ENCODE peak calls at places on chromosomes 1 and 21, in ten cellular contexts. B is activated T-cell treated with anti-CD3 and anti-CD28 coated beads for 1 hour, D is T-helper 9 cell, K is right cardiac atrium, O is ACHN, F is small intestine, G is WTC11, M is neural crest cell, J is DMS79, I is stomach. L is an unnamed sample.
A peak's percentile ranks its signal among the peaks of the same experiment; 100 is the strongest.

GRCh38 chr21:46559291-46559983 is 45.4 kb downstream of the S100B start:
- DNase-seq in F (peak; percentile 9), J (no peak), G (no peak), B (peak; percentile 43), O (no peak), I (peak; percentile 25), M (no peak), D (peak; percentile 32), K (no peak), L (no peak)

GRCh38 chr1:59766463-59766862 is 48.3 kb upstream of the HOOK1 start:
- DNase-seq in K (no peak), O (no peak), M (no peak), D (no peak), F (no peak), B (no peak), J (no peak), I (no peak), G (no peak), L (no peak)

GRCh38 chr1:116510361-116510760 is 60.5 kb downstream of the CD58 start:
- DNase-seq in I (no peak), O (no peak), B (no peak), K (no peak), J (no peak), D (no peak), G (no peak), F (no peak), M (no peak), L (no peak)

GRCh38 chr1:101235696-101236545 is 898 bp upstream of the S1PR1 start:
- DNase-seq in D (peak; percentile 54), O (peak; percentile 37), K (peak; percentile 56), M (peak; percentile 31), B (peak; percentile 42), I (peak; percentile 35), G (peak; percentile 44), F (no peak), J (no peak), L (no peak)

GRCh38 chr1:34808051-34808810 is 15.4 kb downstream of the GJA4 start:
- DNase-seq in O (no peak), K (no peak), I (no peak), M (no peak), B (no peak), D (no peak), J (no peak), G (no peak), F (no peak), L (no peak)

GRCh38 chr1:9732123-9732971 is 80.8 kb downstream of the PIK3CD start:
- DNase-seq in D (no peak), O (no peak), B (no peak), I (no peak), K (no peak), F (no peak), G (no peak), J (no peak), M (no peak), L (no peak)

GRCh38 chr1:201090536-201090935 is 21.7 kb downstream of the CACNA1S start:
- DNase-seq in B (no peak), J (no peak), K (no peak), D (no peak), M (no peak), O (no peak), F (no peak), G (no peak), I (no peak), L (no peak)

GRCh38 chr1:1234180-1234808 is 2.3 kb downstream of the B3GALT6 start:
- DNase-seq in F (no peak), I (no peak), K (no peak), J (no peak), B (no peak), M (no peak), O (no peak), G (no peak), D (no peak), L (no peak)

GRCh38 chr1:114716304-114717158 is at the start of gene NRAS:
- DNase-seq in O (peak; percentile 91), M (peak; percentile 94), I (peak; percentile 95), D (peak; percentile 96), F (peak; percentile 93), G (peak; percentile 93), J (peak; percentile 72), K (peak; percentile 96), B (peak; percentile 95), L (peak; percentile 82)

GRCh38 chr1:17852383-17852782 is 97.2 kb downstream of the ACTL8 start:
- DNase-seq in O (no peak), B (no peak), F (no peak), K (no peak), M (no peak), D (no peak), I (no peak), J (peak; percentile 96), G (no peak), L (no peak)

GRCh38 chr1:24283326-24284155 is 35.6 kb upstream of the GRHL3 start:
- DNase-seq in I (no peak), G (no peak), J (no peak), F (peak; percentile 31), D (no peak), M (no peak), K (no peak), B (no peak), O (peak; percentile 61), L (no peak)

GRCh38 chr1:181369416-181369815 is 113.9 kb upstream of the CACNA1E start:
- DNase-seq in I (no peak), K (no peak), O (no peak), D (no peak), J (no peak), G (no peak), F (no peak), M (no peak), B (no peak), L (no peak)

GRCh38 chr1:92168657-92169056 is 49.1 kb upstream of the C1orf146 start:
- DNase-seq in J (no peak), D (no peak), O (no peak), G (no peak), M (no peak), F (no peak), I (no peak), B (no peak), K (no peak), L (no peak)

GRCh38 chr1:1540015-1540816 is at the start of gene TMEM240:
- DNase-seq in F (peak; percentile 20), G (peak; percentile 88), K (peak; percentile 87), O (peak; percentile 61), D (peak; percentile 38), M (peak; percentile 66), B (peak; percentile 40), J (peak; percentile 25), I (peak; percentile 61), L (peak; percentile 20)

GRCh38 chr1:44802306-44803061 is 2.3 kb downstream of the PLK3 start:
- DNase-seq in F (no peak), J (no peak), I (no peak), O (no peak), D (no peak), B (no peak), K (peak; percentile 33), G (no peak), M (peak; percentile 49), L (no peak)

GRCh38 chr21:29300547-29301138 is 1.9 kb downstream of the BACH1 start:
- DNase-seq in K (no peak), I (no peak), F (no peak), B (no peak), D (no peak), G (no peak), J (no peak), O (no peak), M (no peak), L (no peak)

GRCh38 chr1:108561731-108562326 is 1.9 kb downstream of the EEIG2 start:
- DNase-seq in M (peak; percentile 18), K (peak; percentile 54), O (peak; percentile 74), J (no peak), I (peak; percentile 74), B (peak; percentile 73), D (peak; percentile 75), F (peak; percentile 89), G (peak; percentile 85), L (no peak)

GRCh38 chr1:63498106-63498505 is 24.9 kb downstream of the ITGB3BP start:
- DNase-seq in O (no peak), M (no peak), K (no peak), G (no peak), F (no peak), B (no peak), I (no peak), J (no peak), D (no peak), L (no peak)

GRCh38 chr21:44949161-44950015 is 9.6 kb downstream of the SLX9 start:
- DNase-seq in B (peak; percentile 86), J (peak; percentile 34), O (peak; percentile 59), G (peak; percentile 97), M (peak; percentile 84), D (peak; percentile 88), F (peak; percentile 76), K (peak; percentile 89), I (peak; percentile 91), L (no peak)

GRCh38 chr1:2194319-2194897 is at the start of gene FAAP20:
- DNase-seq in B (peak; percentile 64), G (peak; percentile 60), O (peak; percentile 57), M (peak; percentile 65), I (peak; percentile 76), F (peak; percentile 61), K (no peak), J (peak; percentile 49), D (peak; percentile 66), L (no peak)

GRCh38 chr1:163120372-163120771 is 51.2 kb downstream of the RGS4 start:
- DNase-seq in G (no peak), M (no peak), I (no peak), K (no peak), J (no peak), F (no peak), O (no peak), D (no peak), B (no peak), L (no peak)

GRCh38 chr1:93595749-93596148 is 85.9 kb downstream of the BCAR3 start:
- DNase-seq in J (no peak), K (no peak), B (no peak), G (no peak), M (no peak), I (no peak), O (no peak), D (no peak), F (no peak), L (no peak)

GRCh38 chr1:64038119-64038518 is 165.3 kb upstream of the UBE2U start:
- DNase-seq in G (no peak), M (no peak), I (no peak), J (no peak), F (no peak), K (no peak), D (no peak), B (no peak), O (no peak), L (no peak)

GRCh38 chr21:45577806-45578801 is 35.9 kb upstream of the SLC19A1 start:
- DNase-seq in D (no peak), M (no peak), F (no peak), K (no peak), I (peak; percentile 31), G (peak; percentile 10), J (peak; percentile 88), O (no peak), B (no peak), L (no peak)

GRCh38 chr1:45589861-45590260 is 6.0 kb downstream of the NASP start:
- DNase-seq in O (peak; percentile 19), G (no peak), D (no peak), K (no peak), B (no peak), M (no peak), I (no peak), F (peak; percentile 36), J (no peak), L (no peak)

GRCh38 chr21:45289134-45289533 is 1.4 kb upstream of the POFUT2 start:
- DNase-seq in J (no peak), B (no peak), D (no peak), M (no peak), K (no peak), G (no peak), O (no peak), I (peak; percentile 5), F (no peak), L (no peak)

GRCh38 chr1:20634594-20635084 is 1.4 kb downstream of the PINK1 start:
- DNase-seq in J (peak; percentile 40), D (no peak), M (no peak), K (peak; percentile 33), O (no peak), F (peak; percentile 44), I (peak; percentile 68), G (peak; percentile 69), B (no peak), L (no peak)

GRCh38 chr21:44794031-44794374 is 7.6 kb downstream of the UBE2G2 start:
- DNase-seq in D (no peak), K (no peak), M (no peak), G (no peak), I (no peak), B (no peak), F (peak; percentile 82), O (no peak), J (no peak), L (no peak)

L was measured in thoracic aorta.